ENCODE peak calls at places on chromosomes 3 and 15, in five cellular contexts. One of them, this sample, is unnamed.

GRCh38 chr3:11477286-11477935 is 166.3 kb downstream of the VGLL4 start:
- DNase-seq in GM12892: no peak
- DNase-seq in transverse colon: no peak
- DNase-seq in prostate gland: no peak
- DNase-seq in stomach: no peak
- DNase-seq in this sample: no peak

GRCh38 chr3:171116365-171116764 is 89.8 kb upstream of the SLC2A2 start:
- DNase-seq in prostate gland: no peak
- DNase-seq in GM12892: no peak
- DNase-seq in transverse colon: no peak
- DNase-seq in stomach: no peak
- DNase-seq in this sample: no peak

GRCh38 chr3:133038731-133039398 is 674 bp downstream of the TMEM108 start:
- DNase-seq in prostate gland: no peak
- DNase-seq in transverse colon: no peak
- DNase-seq in stomach: peak
- DNase-seq in GM12892: no peak
- DNase-seq in this sample: no peak

GRCh38 chr15:34794590-34795206 is 651 bp downstream of the ACTC1 start:
- DNase-seq in prostate gland: no peak
- DNase-seq in transverse colon: no peak
- DNase-seq in stomach: no peak
- DNase-seq in GM12892: no peak
- DNase-seq in this sample: no peak

GRCh38 chr3:43183456-43183855 is 77.6 kb upstream of the POMGNT2 start:
- DNase-seq in transverse colon: no peak
- DNase-seq in stomach: no peak
- DNase-seq in prostate gland: no peak
- DNase-seq in GM12892: no peak
- DNase-seq in this sample: no peak

GRCh38 chr15:83613146-83613635 is 40.7 kb upstream of the ADAMTSL3 start:
- DNase-seq in GM12892: no peak
- DNase-seq in transverse colon: no peak
- DNase-seq in prostate gland: no peak
- DNase-seq in stomach: no peak
- DNase-seq in this sample: no peak

GRCh38 chr3:98612587-98612986 is 19.2 kb upstream of the CPOX start:
- DNase-seq in stomach: no peak
- DNase-seq in GM12892: no peak
- DNase-seq in transverse colon: peak
- DNase-seq in prostate gland: no peak
- DNase-seq in this sample: no peak

GRCh38 chr3:184757010-184757651 is 45.3 kb upstream of the MAGEF1 start:
- DNase-seq in GM12892: no peak
- DNase-seq in transverse colon: peak
- DNase-seq in stomach: peak
- DNase-seq in prostate gland: no peak
- DNase-seq in this sample: no peak

GRCh38 chr3:196969001-196969659 is 497 bp upstream of the PIGZ start:
- DNase-seq in prostate gland: no peak
- DNase-seq in GM12892: peak
- DNase-seq in transverse colon: peak
- DNase-seq in stomach: no peak
- DNase-seq in this sample: no peak

GRCh38 chr15:65132841-65133549 is 613 bp downstream of the PDCD7 start:
- DNase-seq in stomach: peak
- DNase-seq in GM12892: peak
- DNase-seq in prostate gland: peak
- DNase-seq in transverse colon: peak
- DNase-seq in this sample: no peak

GRCh38 chr3:167437428-167438139 is 36.3 kb downstream of the SERPINI2 start:
- DNase-seq in transverse colon: no peak
- DNase-seq in GM12892: no peak
- DNase-seq in stomach: no peak
- DNase-seq in prostate gland: no peak
- DNase-seq in this sample: no peak

GRCh38 chr15:44541282-44541958 is 4.5 kb downstream of the EIF3J start:
- DNase-seq in transverse colon: no peak
- DNase-seq in prostate gland: no peak
- DNase-seq in stomach: no peak
- DNase-seq in GM12892: no peak
- DNase-seq in this sample: no peak

GRCh38 chr15:36994809-36995208 is 105.5 kb downstream of the MEIS2 start:
- DNase-seq in stomach: no peak
- DNase-seq in prostate gland: no peak
- DNase-seq in transverse colon: no peak
- DNase-seq in GM12892: no peak
- DNase-seq in this sample: no peak

GRCh38 chr3:101925564-101925963 is 76.2 kb downstream of the NFKBIZ start:
- DNase-seq in GM12892: no peak
- DNase-seq in prostate gland: no peak
- DNase-seq in transverse colon: no peak
- DNase-seq in stomach: no peak
- DNase-seq in this sample: no peak

GRCh38 chr15:44811347-44811746 is 75.0 kb downstream of the TRIM69 start:
- DNase-seq in stomach: no peak
- DNase-seq in prostate gland: no peak
- DNase-seq in transverse colon: peak
- DNase-seq in GM12892: no peak
- DNase-seq in this sample: no peak

GRCh38 chr3:131020122-131020693 is 6.4 kb downstream of the ASTE1 start:
- DNase-seq in transverse colon: no peak
- DNase-seq in stomach: no peak
- DNase-seq in GM12892: no peak
- DNase-seq in prostate gland: no peak
- DNase-seq in this sample: no peak

DNA sequence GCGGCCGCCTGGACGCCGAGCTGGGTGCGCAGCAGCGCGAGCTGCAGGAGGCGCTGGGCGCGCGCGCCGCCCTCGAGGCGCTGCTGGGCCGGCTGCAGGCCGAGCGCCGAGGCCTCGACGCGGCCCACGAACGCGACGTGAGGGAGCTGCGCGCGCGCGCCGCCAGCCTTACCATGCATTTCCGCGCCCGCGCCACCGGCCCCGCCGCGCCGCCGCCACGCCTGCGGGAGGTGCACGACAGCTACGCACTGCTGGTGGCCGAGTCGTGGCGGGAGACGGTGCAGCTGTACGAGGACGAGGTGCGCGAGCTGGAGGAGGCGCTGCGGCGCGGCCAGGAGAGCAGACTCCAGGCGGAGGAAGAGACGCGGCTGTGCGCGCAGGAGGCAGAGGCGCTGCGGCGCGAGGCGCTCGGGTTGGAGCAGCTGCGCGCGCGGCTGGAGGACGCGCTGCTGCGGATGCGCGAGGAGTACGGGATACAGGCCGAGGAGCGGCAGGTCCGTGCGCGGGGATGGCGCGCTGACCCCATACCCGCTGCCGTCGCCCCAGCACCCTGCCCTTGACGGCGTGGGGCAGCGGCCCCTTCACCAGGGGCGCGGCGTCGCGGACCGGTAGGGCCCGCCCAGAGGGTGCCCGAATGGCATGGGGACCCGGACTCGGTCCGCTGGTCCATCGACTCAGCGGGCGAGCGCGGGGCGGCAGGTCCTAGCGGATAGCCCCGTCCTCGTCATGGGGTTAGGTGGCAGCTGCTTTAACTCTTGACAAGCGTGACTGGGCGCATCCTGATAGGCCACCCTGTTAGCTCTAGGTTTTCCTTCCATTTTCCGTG is 849 bp downstream of the SYNM start:
- DNase-seq in prostate gland: no peak
- DNase-seq in transverse colon: peak
- DNase-seq in stomach: peak
- DNase-seq in GM12892: no peak
- DNase-seq in this sample: no peak
- TF ChIP-seq POLR2AphosphoS5 in prostate gland: no peak
- TF ChIP-seq POLR2AphosphoS5 in transverse colon: peak
- TF ChIP-seq POLR2AphosphoS5 in stomach: no peak
- TF ChIP-seq POLR2AphosphoS5 in GM12892: no peak
- TF ChIP-seq POLR2AphosphoS5 in this sample: no peak

GRCh38 chr15:90191795-90192494 is 9.2 kb upstream of the SEMA4B start:
- DNase-seq in GM12892: no peak
- DNase-seq in transverse colon: peak
- DNase-seq in stomach: peak
- DNase-seq in prostate gland: peak
- DNase-seq in this sample: peak
- TF ChIP-seq POLR2A in GM12892: no peak
- TF ChIP-seq POLR2A in transverse colon: peak
- TF ChIP-seq POLR2A in stomach: no peak
- TF ChIP-seq POLR2A in prostate gland: no peak
- TF ChIP-seq POLR2A in this sample: no peak

DNA sequence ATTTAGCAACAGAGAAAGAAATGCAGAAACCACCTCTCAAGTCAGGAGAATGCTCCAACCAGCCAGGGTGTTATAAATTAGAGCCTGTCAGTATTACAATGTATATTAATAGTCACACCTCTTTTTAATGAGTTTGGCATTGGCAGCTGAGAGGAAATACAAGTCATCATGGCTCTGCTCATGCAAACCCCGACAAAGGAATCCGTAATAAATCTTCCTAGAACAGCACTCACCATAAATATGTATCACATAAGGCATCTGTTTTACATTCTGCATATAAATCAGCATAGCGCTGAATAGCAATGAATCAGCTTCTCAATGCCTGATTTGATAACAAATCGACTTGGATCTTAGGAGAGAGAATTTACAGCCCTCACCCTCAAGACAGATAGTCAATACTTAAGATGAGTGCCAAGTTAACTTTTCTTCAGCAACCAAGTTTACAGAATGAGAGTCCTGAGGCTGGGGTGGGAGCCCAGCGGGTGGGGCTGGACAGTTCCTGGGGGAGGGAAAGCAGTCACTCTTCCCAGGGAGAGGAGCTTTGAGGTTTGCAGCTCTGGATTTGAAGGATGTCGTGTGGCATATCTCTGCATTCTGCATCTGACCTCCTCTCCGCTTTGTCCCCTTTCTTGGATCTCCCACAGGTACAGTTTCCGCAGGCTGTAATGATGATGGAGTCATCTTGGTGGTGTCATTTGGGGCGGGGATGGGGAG is 1034.4 kb upstream of the NR2F2 start:
- DNase-seq in prostate gland: no peak
- DNase-seq in GM12892: no peak
- DNase-seq in transverse colon: no peak
- DNase-seq in stomach: no peak
- DNase-seq in this sample: no peak
- TF ChIP-seq POLR2AphosphoS5 in prostate gland: no peak
- TF ChIP-seq POLR2AphosphoS5 in GM12892: no peak
- TF ChIP-seq POLR2AphosphoS5 in transverse colon: no peak
- TF ChIP-seq POLR2AphosphoS5 in stomach: no peak
- TF ChIP-seq POLR2AphosphoS5 in this sample: no peak

GRCh38 chr3:152477422-152477821 is 208.7 kb downstream of the MBNL1 start:
- DNase-seq in GM12892: no peak
- DNase-seq in transverse colon: no peak
- DNase-seq in stomach: no peak
- DNase-seq in prostate gland: no peak
- DNase-seq in this sample: no peak
- TF ChIP-seq POLR2A in GM12892: no peak
- TF ChIP-seq POLR2A in transverse colon: no peak
- TF ChIP-seq POLR2A in stomach: no peak
- TF ChIP-seq POLR2A in prostate gland: no peak
- TF ChIP-seq POLR2A in this sample: no peak

GRCh38 chr15:86850939-86851338 is 771.3 kb downstream of the AGBL1 start:
- DNase-seq in stomach: no peak
- DNase-seq in prostate gland: no peak
- DNase-seq in transverse colon: no peak
- DNase-seq in GM12892: no peak
- DNase-seq in this sample: no peak

GRCh38 chr15:86849563-86849962 is 769.9 kb downstream of the AGBL1 start:
- DNase-seq in stomach: no peak
- DNase-seq in transverse colon: no peak
- DNase-seq in prostate gland: no peak
- DNase-seq in GM12892: no peak
- DNase-seq in this sample: no peak

DNA sequence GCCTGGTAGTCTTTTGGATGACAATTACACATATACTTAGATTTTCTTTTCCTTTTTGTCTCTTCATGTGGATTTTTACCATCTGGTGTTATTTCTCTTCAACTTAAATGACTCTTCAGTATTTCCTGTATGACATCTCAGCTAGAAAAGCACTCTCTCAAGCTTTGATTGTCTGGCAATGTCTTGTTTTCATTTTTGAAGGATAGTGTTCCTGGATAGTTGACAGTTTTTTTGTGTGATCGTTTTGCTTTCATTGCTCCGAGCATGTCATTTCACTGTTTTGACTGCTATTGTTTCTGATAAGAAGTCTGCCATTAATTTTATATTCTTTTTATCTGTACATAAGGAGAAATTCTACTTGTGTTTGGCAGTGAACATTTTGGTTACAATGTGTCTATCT is 766.4 kb downstream of the AGBL1 start:
- DNase-seq in GM12892: no peak
- DNase-seq in transverse colon: no peak
- DNase-seq in stomach: no peak
- DNase-seq in prostate gland: no peak
- DNase-seq in this sample: no peak
- TF ChIP-seq POLR2AphosphoS5 in GM12892: no peak
- TF ChIP-seq POLR2AphosphoS5 in transverse colon: no peak
- TF ChIP-seq POLR2AphosphoS5 in stomach: no peak
- TF ChIP-seq POLR2AphosphoS5 in prostate gland: no peak
- TF ChIP-seq POLR2AphosphoS5 in this sample: no peak

GRCh38 chr15:85778107-85778776 is 16.5 kb downstream of the KLHL25 start:
- DNase-seq in stomach: no peak
- DNase-seq in prostate gland: no peak
- DNase-seq in transverse colon: no peak
- DNase-seq in GM12892: no peak
- DNase-seq in this sample: no peak

GRCh38 chr15:85785887-85786777 is 8.6 kb downstream of the KLHL25 start:
- DNase-seq in prostate gland: peak
- DNase-seq in stomach: no peak
- DNase-seq in GM12892: no peak
- DNase-seq in transverse colon: peak
- DNase-seq in this sample: peak

GRCh38 chr15:85780586-85780985 is 14.1 kb downstream of the KLHL25 start:
- DNase-seq in GM12892: no peak
- DNase-seq in prostate gland: no peak
- DNase-seq in transverse colon: no peak
- DNase-seq in stomach: no peak
- DNase-seq in this sample: no peak

GRCh38 chr15:85781099-85781498 is 13.6 kb downstream of the KLHL25 start:
- DNase-seq in transverse colon: no peak
- DNase-seq in GM12892: no peak
- DNase-seq in prostate gland: no peak
- DNase-seq in stomach: no peak
- DNase-seq in this sample: no peak

GRCh38 chr15:85782112-85782511 is 12.6 kb downstream of the KLHL25 start:
- DNase-seq in transverse colon: no peak
- DNase-seq in prostate gland: no peak
- DNase-seq in stomach: no peak
- DNase-seq in GM12892: no peak
- DNase-seq in this sample: no peak
- TF ChIP-seq POLR2A in transverse colon: no peak
- TF ChIP-seq POLR2A in prostate gland: no peak
- TF ChIP-seq POLR2A in stomach: no peak
- TF ChIP-seq POLR2A in GM12892: no peak
- TF ChIP-seq POLR2A in this sample: no peak

GRCh38 chr3:62686916-62687315 is 188.3 kb downstream of the CADPS start:
- DNase-seq in transverse colon: no peak
- DNase-seq in prostate gland: no peak
- DNase-seq in GM12892: no peak
- DNase-seq in stomach: no peak
- DNase-seq in this sample: no peak
- TF ChIP-seq POLR2AphosphoS5 in transverse colon: no peak
- TF ChIP-seq POLR2AphosphoS5 in prostate gland: no peak
- TF ChIP-seq POLR2AphosphoS5 in GM12892: no peak
- TF ChIP-seq POLR2AphosphoS5 in stomach: no peak
- TF ChIP-seq POLR2AphosphoS5 in this sample: no peak

GRCh38 chr15:53437985-53438841 is 321.2 kb downstream of the WDR72 start:
- DNase-seq in stomach: no peak
- DNase-seq in transverse colon: no peak
- DNase-seq in GM12892: no peak
- DNase-seq in prostate gland: no peak
- DNase-seq in this sample: no peak
- TF ChIP-seq POLR2A in stomach: no peak
- TF ChIP-seq POLR2A in transverse colon: no peak
- TF ChIP-seq POLR2A in GM12892: no peak
- TF ChIP-seq POLR2A in prostate gland: no peak
- TF ChIP-seq POLR2A in this sample: no peak

This sample was measured in breast epithelium.